ENCODE peak calls at places on chromosomes 3 and 15, in nine cellular contexts. One of them, this sample, is unnamed.

GRCh38 chr15:83327041-83327440 is 42.6 kb upstream of the BNC1 start:
- DNase-seq in hepatocyte: no peak
- DNase-seq in OCI-LY7: no peak
- DNase-seq in HCT116: no peak
- DNase-seq in GM23248: no peak
- DNase-seq in GM23338: no peak
- DNase-seq in neural progenitor cell: peak
- DNase-seq in PC-3: no peak
- DNase-seq in SK-N-SH: no peak
- DNase-seq in this sample: no peak

GRCh38 chr3:53151465-53151864 is 9.5 kb upstream of the PRKCD start:
- DNase-seq in hepatocyte: no peak
- DNase-seq in OCI-LY7: no peak
- DNase-seq in HCT116: no peak
- DNase-seq in GM23248: no peak
- DNase-seq in GM23338: no peak
- DNase-seq in neural progenitor cell: no peak
- DNase-seq in PC-3: no peak
- DNase-seq in SK-N-SH: no peak
- DNase-seq in this sample: no peak

GRCh38 chr3:73592154-73592877 is 32.4 kb downstream of the PDZRN3 start:
- DNase-seq in hepatocyte: no peak
- DNase-seq in OCI-LY7: no peak
- DNase-seq in HCT116: no peak
- DNase-seq in GM23248: no peak
- DNase-seq in GM23338: no peak
- DNase-seq in neural progenitor cell: peak
- DNase-seq in PC-3: no peak
- DNase-seq in SK-N-SH: no peak
- DNase-seq in this sample: no peak

GRCh38 chr3:113051827-113052226 is 61.0 kb downstream of the GTPBP8 start:
- DNase-seq in hepatocyte: peak
- DNase-seq in OCI-LY7: no peak
- DNase-seq in HCT116: no peak
- DNase-seq in GM23248: no peak
- DNase-seq in GM23338: peak
- DNase-seq in neural progenitor cell: peak
- DNase-seq in PC-3: no peak
- DNase-seq in SK-N-SH: no peak
- DNase-seq in this sample: no peak

GRCh38 chr3:142022381-142022780 is 127.0 kb downstream of the TFDP2 start:
- DNase-seq in hepatocyte: peak
- DNase-seq in OCI-LY7: peak
- DNase-seq in HCT116: no peak
- DNase-seq in GM23248: peak
- DNase-seq in GM23338: peak
- DNase-seq in neural progenitor cell: peak
- DNase-seq in PC-3: peak
- DNase-seq in SK-N-SH: peak
- DNase-seq in this sample: peak

GRCh38 chr3:85796140-85796539 is 837.4 kb downstream of the CADM2 start:
- DNase-seq in hepatocyte: no peak
- DNase-seq in OCI-LY7: no peak
- DNase-seq in HCT116: no peak
- DNase-seq in GM23248: no peak
- DNase-seq in GM23338: no peak
- DNase-seq in neural progenitor cell: no peak
- DNase-seq in PC-3: no peak
- DNase-seq in SK-N-SH: no peak
- DNase-seq in this sample: no peak

GRCh38 chr3:4709336-4709735 is 216.2 kb downstream of the ITPR1 start:
- DNase-seq in hepatocyte: no peak
- DNase-seq in OCI-LY7: no peak
- DNase-seq in HCT116: no peak
- DNase-seq in GM23248: peak
- DNase-seq in GM23338: no peak
- DNase-seq in neural progenitor cell: no peak
- DNase-seq in PC-3: peak
- DNase-seq in SK-N-SH: no peak
- DNase-seq in this sample: no peak

GRCh38 chr3:113223831-113224240 is 12.5 kb downstream of the BOC start:
- DNase-seq in hepatocyte: no peak
- DNase-seq in OCI-LY7: no peak
- DNase-seq in HCT116: no peak
- DNase-seq in GM23248: no peak
- DNase-seq in GM23338: no peak
- DNase-seq in neural progenitor cell: no peak
- DNase-seq in PC-3: no peak
- DNase-seq in SK-N-SH: no peak
- DNase-seq in this sample: no peak

GRCh38 chr3:38738630-38739395 is 77.2 kb downstream of the SCN10A start:
- DNase-seq in hepatocyte: peak
- DNase-seq in OCI-LY7: peak
- DNase-seq in HCT116: peak
- DNase-seq in GM23248: peak
- DNase-seq in GM23338: peak
- DNase-seq in neural progenitor cell: peak
- DNase-seq in PC-3: peak
- DNase-seq in SK-N-SH: peak
- DNase-seq in this sample: peak

DNA sequence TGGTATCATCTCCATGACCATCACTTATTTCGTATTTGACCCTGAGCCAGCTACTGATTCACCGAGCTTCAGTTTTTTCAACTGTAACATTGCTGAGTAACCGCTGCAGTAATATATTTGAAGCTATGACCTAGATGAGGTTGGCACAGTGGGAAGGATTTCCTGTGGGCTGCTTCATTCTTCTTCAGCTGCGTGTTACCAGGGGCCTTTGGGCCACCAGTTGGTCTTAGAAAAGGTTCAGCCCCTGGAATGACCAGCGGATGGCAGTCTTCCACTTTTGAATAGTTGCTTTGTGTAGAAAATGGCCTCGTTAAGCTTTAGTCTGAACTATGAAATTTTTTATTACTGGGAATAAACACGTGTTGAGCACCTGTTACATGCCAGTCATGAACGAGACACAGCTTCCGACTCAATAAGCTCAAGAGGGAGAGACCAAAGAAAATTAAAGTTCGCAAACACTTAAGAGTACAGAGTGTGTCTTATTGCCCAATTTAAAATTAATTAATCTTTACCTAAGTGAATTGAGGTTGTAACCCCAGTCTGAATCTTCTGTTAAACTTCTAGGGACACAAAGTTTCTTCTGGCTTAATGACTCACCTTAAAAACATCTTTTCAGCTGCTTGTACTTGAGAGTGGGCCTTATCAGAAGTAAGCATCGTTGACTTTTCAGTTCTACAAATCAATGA is 57.6 kb upstream of the NR2E3 start:
- DNase-seq in hepatocyte: peak
- DNase-seq in OCI-LY7: peak
- DNase-seq in HCT116: peak
- DNase-seq in GM23248: peak
- DNase-seq in GM23338: peak
- DNase-seq in neural progenitor cell: peak
- DNase-seq in PC-3: peak
- DNase-seq in SK-N-SH: peak
- DNase-seq in this sample: peak
- TF ChIP-seq EZH2phosphoT487 in hepatocyte: no peak
- TF ChIP-seq EZH2phosphoT487 in OCI-LY7: no peak
- TF ChIP-seq EZH2phosphoT487 in HCT116: no peak
- TF ChIP-seq EZH2phosphoT487 in GM23248: no peak
- TF ChIP-seq EZH2phosphoT487 in GM23338: no peak
- TF ChIP-seq EZH2phosphoT487 in neural progenitor cell: no peak
- TF ChIP-seq EZH2phosphoT487 in PC-3: no peak
- TF ChIP-seq EZH2phosphoT487 in SK-N-SH: no peak
- TF ChIP-seq EZH2phosphoT487 in this sample: no peak

GRCh38 chr3:64023187-64023860 is at the start of gene PSMD6:
- DNase-seq in hepatocyte: peak
- DNase-seq in OCI-LY7: peak
- DNase-seq in HCT116: peak
- DNase-seq in GM23248: peak
- DNase-seq in GM23338: peak
- DNase-seq in neural progenitor cell: peak
- DNase-seq in PC-3: peak
- DNase-seq in SK-N-SH: peak
- DNase-seq in this sample: peak

GRCh38 chr3:64019271-64019670 is 4.0 kb downstream of the PSMD6 start:
- DNase-seq in hepatocyte: no peak
- DNase-seq in OCI-LY7: no peak
- DNase-seq in HCT116: no peak
- DNase-seq in GM23248: no peak
- DNase-seq in GM23338: no peak
- DNase-seq in neural progenitor cell: no peak
- DNase-seq in PC-3: no peak
- DNase-seq in SK-N-SH: no peak
- DNase-seq in this sample: no peak

GRCh38 chr3:64023861-64024223 is 548 bp upstream of the PSMD6 start:
- DNase-seq in hepatocyte: no peak
- DNase-seq in OCI-LY7: peak
- DNase-seq in HCT116: no peak
- DNase-seq in GM23248: peak
- DNase-seq in GM23338: no peak
- DNase-seq in neural progenitor cell: no peak
- DNase-seq in PC-3: no peak
- DNase-seq in SK-N-SH: no peak
- DNase-seq in this sample: no peak

GRCh38 chr3:64019879-64020278 is 3.4 kb downstream of the PSMD6 start:
- DNase-seq in hepatocyte: no peak
- DNase-seq in OCI-LY7: no peak
- DNase-seq in HCT116: no peak
- DNase-seq in GM23248: no peak
- DNase-seq in GM23338: no peak
- DNase-seq in neural progenitor cell: no peak
- DNase-seq in PC-3: no peak
- DNase-seq in SK-N-SH: no peak
- DNase-seq in this sample: no peak

GRCh38 chr3:64022451-64023186 is 675 bp downstream of the PSMD6 start:
- DNase-seq in hepatocyte: peak
- DNase-seq in OCI-LY7: no peak
- DNase-seq in HCT116: no peak
- DNase-seq in GM23248: peak
- DNase-seq in GM23338: no peak
- DNase-seq in neural progenitor cell: no peak
- DNase-seq in PC-3: peak
- DNase-seq in SK-N-SH: peak
- DNase-seq in this sample: no peak
- TF ChIP-seq EZH2phosphoT487 in hepatocyte: no peak
- TF ChIP-seq EZH2phosphoT487 in OCI-LY7: no peak
- TF ChIP-seq EZH2phosphoT487 in HCT116: no peak
- TF ChIP-seq EZH2phosphoT487 in GM23248: no peak
- TF ChIP-seq EZH2phosphoT487 in GM23338: no peak
- TF ChIP-seq EZH2phosphoT487 in neural progenitor cell: no peak
- TF ChIP-seq EZH2phosphoT487 in PC-3: no peak
- TF ChIP-seq EZH2phosphoT487 in SK-N-SH: no peak
- TF ChIP-seq EZH2phosphoT487 in this sample: no peak

DNA sequence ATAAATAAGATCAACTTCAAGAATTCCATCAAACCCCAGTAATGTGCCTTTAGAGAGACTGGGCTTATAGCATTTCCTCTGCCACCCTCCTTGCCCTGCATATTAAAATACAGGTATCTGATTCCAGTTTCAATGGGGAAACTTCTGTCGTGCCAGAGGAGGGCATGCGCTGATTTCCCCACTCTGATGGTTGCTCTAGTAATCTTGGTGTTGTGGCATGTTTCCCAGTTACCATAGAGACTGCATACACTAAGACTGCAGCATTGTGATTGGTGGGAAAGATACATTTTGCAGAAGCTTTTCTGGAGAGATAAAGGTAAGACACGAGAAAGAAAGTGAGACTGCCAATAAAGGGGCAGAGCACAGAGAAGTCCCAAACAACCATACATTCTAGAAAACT is 225.6 kb downstream of the TIGIT start:
- DNase-seq in hepatocyte: peak
- DNase-seq in OCI-LY7: no peak
- DNase-seq in HCT116: no peak
- DNase-seq in GM23248: peak
- DNase-seq in GM23338: peak
- DNase-seq in neural progenitor cell: peak
- DNase-seq in PC-3: no peak
- DNase-seq in SK-N-SH: peak
- DNase-seq in this sample: no peak
- TF ChIP-seq EZH2phosphoT487 in hepatocyte: no peak
- TF ChIP-seq EZH2phosphoT487 in OCI-LY7: no peak
- TF ChIP-seq EZH2phosphoT487 in HCT116: no peak
- TF ChIP-seq EZH2phosphoT487 in GM23248: no peak
- TF ChIP-seq EZH2phosphoT487 in GM23338: no peak
- TF ChIP-seq EZH2phosphoT487 in neural progenitor cell: no peak
- TF ChIP-seq EZH2phosphoT487 in PC-3: no peak
- TF ChIP-seq EZH2phosphoT487 in SK-N-SH: no peak
- TF ChIP-seq EZH2phosphoT487 in this sample: no peak

GRCh38 chr3:24483873-24484272 is 10.8 kb downstream of the THRB start:
- DNase-seq in hepatocyte: no peak
- DNase-seq in OCI-LY7: no peak
- DNase-seq in HCT116: no peak
- DNase-seq in GM23248: no peak
- DNase-seq in GM23338: no peak
- DNase-seq in neural progenitor cell: no peak
- DNase-seq in PC-3: no peak
- DNase-seq in SK-N-SH: no peak
- DNase-seq in this sample: no peak

GRCh38 chr3:24481193-24481592 is 13.5 kb downstream of the THRB start:
- DNase-seq in hepatocyte: no peak
- DNase-seq in OCI-LY7: no peak
- DNase-seq in HCT116: no peak
- DNase-seq in GM23248: no peak
- DNase-seq in GM23338: no peak
- DNase-seq in neural progenitor cell: no peak
- DNase-seq in PC-3: no peak
- DNase-seq in SK-N-SH: no peak
- DNase-seq in this sample: no peak

GRCh38 chr3:24480497-24480896 is 14.2 kb downstream of the THRB start:
- DNase-seq in hepatocyte: no peak
- DNase-seq in OCI-LY7: no peak
- DNase-seq in HCT116: no peak
- DNase-seq in GM23248: no peak
- DNase-seq in GM23338: no peak
- DNase-seq in neural progenitor cell: no peak
- DNase-seq in PC-3: no peak
- DNase-seq in SK-N-SH: no peak
- DNase-seq in this sample: no peak

GRCh38 chr3:24479816-24480215 is 14.8 kb downstream of the THRB start:
- DNase-seq in hepatocyte: no peak
- DNase-seq in OCI-LY7: no peak
- DNase-seq in HCT116: no peak
- DNase-seq in GM23248: no peak
- DNase-seq in GM23338: no peak
- DNase-seq in neural progenitor cell: no peak
- DNase-seq in PC-3: peak
- DNase-seq in SK-N-SH: no peak
- DNase-seq in this sample: no peak

DNA sequence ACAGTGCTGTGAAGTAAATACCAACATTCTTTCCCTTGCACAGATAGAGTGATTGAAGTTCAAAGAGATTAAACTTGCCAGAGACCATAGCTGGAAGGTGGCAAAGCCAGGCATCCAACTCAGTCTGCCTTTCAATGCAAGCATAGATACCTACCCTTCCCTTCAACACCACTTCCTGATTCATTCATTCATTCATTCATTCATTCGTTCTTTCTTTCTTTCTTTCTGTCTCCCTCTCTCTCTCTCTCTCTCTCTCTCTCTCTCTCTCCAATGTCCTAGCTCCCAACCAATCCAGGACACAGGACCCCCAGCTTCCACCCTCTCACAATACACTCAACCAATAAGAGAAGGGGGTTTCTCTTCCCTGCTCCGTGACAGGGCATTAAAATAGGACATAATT is 12.3 kb downstream of the THRB start:
- DNase-seq in hepatocyte: no peak
- DNase-seq in OCI-LY7: no peak
- DNase-seq in HCT116: no peak
- DNase-seq in GM23248: no peak
- DNase-seq in GM23338: no peak
- DNase-seq in neural progenitor cell: no peak
- DNase-seq in PC-3: no peak
- DNase-seq in SK-N-SH: no peak
- DNase-seq in this sample: no peak
- TF ChIP-seq EZH2phosphoT487 in hepatocyte: no peak
- TF ChIP-seq EZH2phosphoT487 in OCI-LY7: no peak
- TF ChIP-seq EZH2phosphoT487 in HCT116: no peak
- TF ChIP-seq EZH2phosphoT487 in GM23248: no peak
- TF ChIP-seq EZH2phosphoT487 in GM23338: no peak
- TF ChIP-seq EZH2phosphoT487 in neural progenitor cell: no peak
- TF ChIP-seq EZH2phosphoT487 in PC-3: no peak
- TF ChIP-seq EZH2phosphoT487 in SK-N-SH: no peak
- TF ChIP-seq EZH2phosphoT487 in this sample: no peak

This sample was measured in MM.1S.